ENCODE peak calls at places on chromosomes 11 and 22, in five cellular contexts. O is uterus, F is nephron progenitor cell, V is lower lobe of right lung, X is H9. R is an unnamed sample.

GRCh38 chr11:110525883-110526282 is 96.1 kb downstream of the FDX1 start:
- DNase-seq in O (peak), F (no peak), V (no peak), X (no peak), R (no peak)

GRCh38 chr11:86955674-86956522 is 703 bp upstream of the FZD4 start:
- DNase-seq in O (peak), F (peak), V (peak), X (peak), R (peak)

GRCh38 chr11:113697075-113697474 is 9.0 kb downstream of the TMPRSS5 start:
- DNase-seq in O (no peak), F (no peak), V (no peak), X (no peak), R (no peak)

GRCh38 chr11:132062031-132062430 is 691.6 kb downstream of the NTM start:
- DNase-seq in O (no peak), F (no peak), V (no peak), X (no peak), R (no peak)

GRCh38 chr11:15204766-15205165 is 90.0 kb downstream of the INSC start:
- DNase-seq in O (no peak), F (no peak), V (no peak), X (no peak), R (peak)

GRCh38 chr11:66595245-66595904 is 2.4 kb downstream of the CCS start:
- DNase-seq in O (no peak), F (no peak), V (no peak), X (no peak), R (no peak)

GRCh38 chr11:61413496-61413895 is 16.3 kb downstream of the CPSF7 start:
- DNase-seq in O (no peak), F (no peak), V (no peak), X (no peak), R (no peak)

GRCh38 chr11:34259087-34259486 is 98.7 kb downstream of the ABTB2 start:
- DNase-seq in O (no peak), F (no peak), V (no peak), X (no peak), R (no peak)

GRCh38 chr11:95147364-95147905 is 57.8 kb downstream of the ENDOD1 start:
- DNase-seq in O (peak), F (no peak), V (no peak), X (no peak), R (no peak)

GRCh38 chr11:116782728-116783127 is 5.1 kb downstream of the ZPR1 start:
- DNase-seq in O (no peak), F (no peak), V (no peak), X (no peak), R (no peak)

GRCh38 chr11:66468691-66469090 is 2.0 kb downstream of the PELI3 start:
- DNase-seq in O (no peak), F (no peak), V (no peak), X (no peak), R (no peak)

GRCh38 chr22:49966716-49967332 is 6.3 kb downstream of the PIM3 start:
- DNase-seq in O (peak), F (peak), V (peak), X (peak), R (peak)

GRCh38 chr22:43148581-43148980 is 2.8 kb upstream of the TSPO start:
- DNase-seq in O (no peak), F (no peak), V (no peak), X (no peak), R (no peak)

GRCh38 chr11:63683133-63683991 is 2.1 kb downstream of the RTN3 start:
- DNase-seq in O (no peak), F (no peak), V (no peak), X (no peak), R (no peak)

GRCh38 chr11:73375830-73376167 is 400 bp upstream of the RELT start:
- DNase-seq in O (peak), F (no peak), V (no peak), X (no peak), R (no peak)

GRCh38 chr11:76824083-76824939 is 36.4 kb upstream of the ACER3 start:
- DNase-seq in O (no peak), F (no peak), V (no peak), X (no peak), R (peak)

GRCh38 chr11:23233075-23233474 is 372.8 kb upstream of the CCDC179 start:
- DNase-seq in O (no peak), F (no peak), V (no peak), X (no peak), R (no peak)

GRCh38 chr11:77126156-77126775 is 1.8 kb upstream of the MYO7A start:
- DNase-seq in O (no peak), F (no peak), V (no peak), X (no peak), R (no peak)

GRCh38 chr11:15159085-15159484 is 44.4 kb downstream of the INSC start:
- DNase-seq in O (no peak), F (no peak), V (no peak), X (peak), R (peak)

GRCh38 chr11:70525006-70525405 is 126.7 kb downstream of the CTTN start:
- DNase-seq in O (no peak), F (no peak), V (no peak), X (peak), R (no peak)

GRCh38 chr22:19853058-19853878 is 1.4 kb downstream of the GNB1L start:
- DNase-seq in O (peak), F (no peak), V (no peak), X (no peak), R (no peak)

GRCh38 chr22:19857382-19857781 is 2.7 kb upstream of the GNB1L start:
- DNase-seq in O (no peak), F (no peak), V (no peak), X (no peak), R (no peak)

GRCh38 chr22:19853879-19854777 is 546 bp downstream of the GNB1L start:
- DNase-seq in O (no peak), F (peak), V (peak), X (no peak), R (peak)

GRCh38 chr22:19855504-19856409 is 1.1 kb upstream of the GNB1L start:
- DNase-seq in O (peak), F (peak), V (peak), X (peak), R (peak)

DNA sequence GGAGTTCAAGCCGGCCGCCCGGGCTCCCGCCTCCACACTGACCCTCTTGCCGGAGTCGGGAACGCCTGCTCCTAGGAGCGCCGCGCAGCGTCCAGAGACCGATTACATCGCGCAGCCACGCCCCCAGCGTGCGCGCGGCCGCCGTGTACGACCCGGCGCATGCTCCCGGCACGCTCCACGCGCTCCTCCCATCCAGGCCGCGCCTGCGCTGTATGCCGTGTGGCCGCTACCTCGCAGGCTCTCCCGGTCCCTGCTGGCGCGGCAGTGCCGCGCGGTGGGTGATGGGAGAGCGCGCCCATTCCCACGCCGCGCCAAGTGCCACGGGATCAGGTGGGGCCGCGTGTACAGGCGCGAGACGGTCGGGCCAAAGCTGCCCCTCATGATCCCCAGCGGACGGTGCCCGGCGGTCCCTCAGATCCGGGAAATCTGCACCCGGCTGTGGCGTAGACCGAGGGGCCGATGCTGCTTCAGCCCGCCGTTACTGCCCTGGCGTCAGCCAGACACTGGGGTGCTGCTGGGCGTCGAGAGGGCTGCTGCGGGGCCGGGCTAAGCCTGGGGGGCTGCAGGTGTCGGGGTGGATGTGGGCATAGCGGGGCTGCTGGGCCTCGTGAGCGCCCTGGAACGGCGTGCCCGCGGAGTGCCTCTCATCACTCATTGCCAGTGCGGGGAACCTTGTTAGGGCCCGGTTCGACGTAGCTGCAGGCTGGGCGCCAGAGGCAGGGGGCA is at the start of the genes GNB1L and RTL10:
- DNase-seq in O (peak), F (peak), V (peak), X (peak), R (peak)
- TF ChIP-seq CTCF in O (peak), F (no peak), V (peak), X (no peak), R (no peak)

GRCh38 chr22:20438678-20439492 is 1.3 kb upstream of the SCARF2 start:
- DNase-seq in O (no peak), F (no peak), V (peak), X (peak), R (peak)
- TF ChIP-seq CTCF in O (no peak), F (no peak), V (peak), X (peak), R (peak)

GRCh38 chr22:46797355-46797754 is 34.9 kb downstream of the TBC1D22A start:
- DNase-seq in O (no peak), F (no peak), V (no peak), X (no peak), R (peak)
- TF ChIP-seq CTCF in O (no peak), F (peak), V (no peak), X (peak), R (peak)

GRCh38 chr22:38924197-38924952 is 33.0 kb upstream of the APOBEC3A start:
- DNase-seq in O (peak), F (no peak), V (peak), X (no peak), R (no peak)

GRCh38 chr22:38921801-38922200 is 35.6 kb upstream of the APOBEC3A start:
- DNase-seq in O (no peak), F (no peak), V (no peak), X (no peak), R (no peak)

GRCh38 chr22:38925571-38926041 is 31.8 kb upstream of the APOBEC3A start:
- DNase-seq in O (no peak), F (no peak), V (no peak), X (no peak), R (no peak)

GRCh38 chr22:38921126-38921525 is 36.3 kb upstream of the APOBEC3A start:
- DNase-seq in O (no peak), F (no peak), V (peak), X (no peak), R (no peak)

DNA sequence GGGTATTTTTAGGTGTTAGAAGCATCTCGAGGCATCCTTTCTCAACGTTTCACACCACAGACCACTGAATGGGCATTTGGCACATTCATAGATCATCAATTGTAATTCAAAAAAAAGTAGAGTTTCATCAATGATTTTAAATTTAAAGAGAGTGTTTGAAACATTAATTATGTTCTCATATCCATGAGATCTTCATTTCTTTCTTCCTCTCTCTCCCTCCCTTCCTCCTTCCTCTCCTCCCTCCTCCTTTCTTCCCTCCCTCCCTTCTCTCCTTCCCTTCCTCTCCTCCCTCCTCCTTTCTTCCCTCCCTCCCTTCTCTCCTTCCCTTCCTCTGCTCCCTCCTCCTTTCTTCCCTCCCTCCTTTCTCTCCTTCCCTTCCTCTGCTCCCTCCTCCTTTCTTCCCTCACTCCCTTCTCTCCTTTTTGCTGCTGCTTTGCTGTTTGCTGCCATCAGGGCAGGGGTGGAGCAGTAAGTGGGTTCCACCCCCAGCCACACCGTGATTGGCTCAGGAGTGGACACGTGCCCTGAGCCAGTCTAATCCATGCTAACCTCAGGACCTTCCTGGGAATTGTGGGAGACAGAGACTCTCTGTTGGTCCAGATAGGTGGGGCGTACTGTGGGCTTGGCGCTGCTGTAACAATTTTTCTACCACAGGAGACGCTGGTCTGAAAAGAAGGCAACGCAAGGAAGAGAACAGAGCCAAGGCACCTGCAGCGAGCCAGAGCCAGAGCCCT is 33.8 kb upstream of the APOBEC3A start:
- DNase-seq in O (peak), F (no peak), V (peak), X (peak), R (peak)
- TF ChIP-seq CTCF in O (peak), F (no peak), V (peak), X (no peak), R (no peak)